ENCODE peak calls at places on chromosomes 12 and 14, in eight cellular contexts. J is WTC11, P is hepatocyte, E is lung, T is GM10248, B is left ventricle myocardium inferior, A is epithelial cell of esophagus, U is heart right ventricle. O is an unnamed sample.
A peak's percentile ranks its signal among the peaks of the same experiment; 100 is the strongest.

GRCh38 chr12:53624453-53624852 is 1.7 kb downstream of the ATF7 start:
- DNase-seq in E (no peak), U (no peak), P (peak; percentile 10), T (no peak), J (no peak), B (no peak), A (peak; percentile 45), O (no peak)

GRCh38 chr12:78402366-78403134 is 462.0 kb upstream of the SYT1 start:
- DNase-seq in T (no peak), E (no peak), U (no peak), B (no peak), A (no peak), P (no peak), J (no peak), O (no peak)

GRCh38 chr14:87877877-87878276 is 115.1 kb downstream of the GALC start:
- DNase-seq in B (no peak), J (no peak), P (no peak), A (peak; percentile 89), U (no peak), T (no peak), E (no peak), O (no peak)

GRCh38 chr12:49131973-49132461 is 822 bp upstream of the TUBA1B start:
- DNase-seq in J (no peak), B (no peak), A (peak; percentile 28), E (no peak), P (peak; percentile 18), U (no peak), T (no peak), O (no peak)

GRCh38 chr14:30214456-30215090 is 286.9 kb upstream of the PRKD1 start:
- DNase-seq in A (peak; percentile 76), P (peak; percentile 72), T (peak; percentile 3), E (no peak), B (no peak), U (no peak), J (no peak), O (no peak)

GRCh38 chr12:122104844-122105243 is 26.3 kb downstream of the MLXIP start:
- DNase-seq in T (no peak), E (no peak), P (no peak), A (no peak), J (no peak), U (no peak), B (no peak), O (no peak)

GRCh38 chr14:31024042-31024480 is 1.4 kb upstream of the AP4S1 start:
- DNase-seq in U (no peak), A (no peak), B (no peak), E (no peak), P (no peak), J (no peak), T (no peak), O (no peak)

GRCh38 chr12:82595946-82596345 is 90.8 kb upstream of the TMTC2 start:
- DNase-seq in T (no peak), E (no peak), P (no peak), A (no peak), U (no peak), J (no peak), B (no peak), O (no peak)

GRCh38 chr12:56565510-56566101 is 44.0 kb downstream of the RBMS2 start:
- DNase-seq in T (peak; percentile 58), E (peak; percentile 53), U (peak; percentile 67), B (peak; percentile 82), J (peak; percentile 47), P (peak; percentile 90), A (peak; percentile 37), O (no peak)

GRCh38 chr12:6953417-6954315 is 2.5 kb downstream of the PTPN6 start:
- DNase-seq in B (peak; percentile 47), E (peak; percentile 70), T (peak; percentile 80), A (no peak), J (no peak), U (no peak), P (no peak), O (no peak)

DNA sequence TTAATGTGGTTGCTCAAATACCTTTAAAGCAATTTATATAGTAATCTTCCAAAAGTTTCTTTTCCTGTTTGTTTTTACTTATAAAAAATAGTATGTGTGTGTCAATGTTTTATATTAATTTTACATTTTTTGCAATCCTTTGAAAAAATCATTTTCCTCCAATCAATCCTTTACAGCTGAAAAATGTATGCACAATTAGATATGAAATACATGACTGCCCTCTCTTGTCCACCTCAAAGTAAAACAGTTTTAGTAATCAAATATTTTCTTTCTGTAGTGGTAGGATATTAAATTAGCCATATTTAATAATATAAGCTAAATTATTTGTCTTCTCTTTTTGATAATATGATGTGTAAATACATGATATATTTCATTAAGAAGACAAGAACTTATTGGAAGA is 269.9 kb downstream of the ADAMTS20 start:
- DNase-seq in A (peak; percentile 50), P (peak; percentile 24), J (no peak), E (no peak), B (no peak), U (no peak), T (no peak), O (no peak)
- TF ChIP-seq CTCF in A (peak; percentile 27), P (peak; percentile 64), J (no peak), E (no peak), B (peak; percentile 53), U (peak; percentile 16), T (peak; percentile 34), O (peak; percentile 73)

GRCh38 chr12:69056743-69057515 is 124.0 kb upstream of the CPM start:
- DNase-seq in B (no peak), E (no peak), A (peak; percentile 37), J (no peak), U (no peak), P (no peak), T (no peak), O (no peak)

GRCh38 chr12:69054343-69055056 is 121.5 kb upstream of the CPM start:
- DNase-seq in B (no peak), U (no peak), J (no peak), P (no peak), T (no peak), A (no peak), E (no peak), O (no peak)

GRCh38 chr12:69055280-69055679 is 122.3 kb upstream of the CPM start:
- DNase-seq in P (no peak), B (no peak), U (no peak), A (no peak), J (no peak), E (no peak), T (no peak), O (no peak)

GRCh38 chr12:69055706-69056105 is 122.7 kb upstream of the CPM start:
- DNase-seq in B (no peak), P (no peak), A (no peak), E (no peak), J (no peak), U (no peak), T (no peak), O (no peak)

GRCh38 chr12:69052613-69053408 is 119.8 kb upstream of the CPM start:
- DNase-seq in B (no peak), T (no peak), A (peak; percentile 67), J (peak; percentile 16), U (no peak), E (peak; percentile 40), P (peak; percentile 52), O (no peak)
- TF ChIP-seq CTCF in B (no peak), T (no peak), A (no peak), J (no peak), U (no peak), E (no peak), P (no peak), O (no peak)

GRCh38 chr12:32334384-32334783 is 65.0 kb upstream of the FGD4 start:
- DNase-seq in B (no peak), U (no peak), E (no peak), J (no peak), T (peak; percentile 21), A (no peak), P (no peak), O (no peak)
- TF ChIP-seq CTCF in B (no peak), U (no peak), E (no peak), J (no peak), T (no peak), A (no peak), P (no peak), O (no peak)

GRCh38 chr12:124398578-124399227 is 103.8 kb downstream of the RFLNA start:
- DNase-seq in P (no peak), B (peak; percentile 77), A (no peak), T (no peak), J (no peak), U (peak; percentile 78), E (no peak), O (no peak)
- TF ChIP-seq CTCF in P (no peak), B (no peak), A (no peak), T (no peak), J (no peak), U (no peak), E (no peak), O (no peak)

GRCh38 chr14:23348297-23348655 is 4.4 kb downstream of the SLC22A17 start:
- DNase-seq in A (no peak), U (no peak), E (no peak), B (no peak), T (no peak), J (no peak), P (no peak), O (no peak)

GRCh38 chr14:23346693-23347405 is 5.8 kb downstream of the SLC22A17 start:
- DNase-seq in T (no peak), J (peak; percentile 29), A (no peak), E (no peak), B (no peak), P (no peak), U (no peak), O (no peak)

GRCh38 chr14:23347406-23348296 is 5.0 kb downstream of the SLC22A17 start:
- DNase-seq in A (no peak), B (no peak), J (no peak), E (no peak), T (no peak), P (no peak), U (no peak), O (no peak)

GRCh38 chr14:23344481-23344880 is 8.2 kb downstream of the SLC22A17 start:
- DNase-seq in U (no peak), T (no peak), B (no peak), A (no peak), J (no peak), E (no peak), P (no peak), O (no peak)

DNA sequence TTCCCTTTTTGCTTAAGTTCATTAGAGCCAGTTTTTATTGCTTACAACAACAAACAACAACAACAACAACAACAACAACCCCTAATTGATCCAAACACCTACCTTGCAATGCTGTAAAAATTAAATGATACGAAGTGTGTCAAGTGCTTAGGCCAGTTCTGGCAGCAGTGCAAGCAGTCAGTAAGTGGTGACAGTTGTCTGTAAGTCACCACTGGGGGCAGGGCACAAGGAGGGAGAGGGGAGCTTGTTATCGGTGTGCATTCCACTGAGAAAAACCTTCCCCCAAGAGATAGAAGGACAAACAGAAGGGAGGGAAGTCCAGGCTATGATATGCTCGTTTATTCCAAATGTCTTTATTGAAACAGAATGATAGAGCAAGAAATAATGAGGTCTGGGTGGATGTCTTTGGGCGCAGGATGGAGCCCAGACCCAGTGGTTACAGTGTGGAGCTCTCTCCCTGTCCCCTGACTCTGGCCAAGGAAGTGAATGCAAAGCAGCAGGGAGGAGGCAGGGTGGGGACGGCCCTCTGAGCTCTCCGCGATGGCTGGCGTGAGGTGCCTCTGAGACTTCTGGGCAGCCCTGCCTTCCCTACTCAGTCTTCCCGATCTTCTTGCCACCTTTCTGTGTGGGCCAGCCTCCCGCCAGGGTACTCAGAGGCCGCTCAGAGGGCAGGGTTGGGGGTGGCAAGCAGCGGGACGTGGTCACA is 6.5 kb downstream of the SLC22A17 start:
- DNase-seq in J (no peak), E (no peak), T (no peak), A (no peak), P (no peak), B (no peak), U (no peak), O (no peak)
- TF ChIP-seq CTCF in J (no peak), E (no peak), T (no peak), A (no peak), P (no peak), B (peak; percentile 25), U (no peak), O (no peak)

GRCh38 chr12:68761442-68761812 is 15.5 kb downstream of the SLC35E3 start:
- DNase-seq in T (no peak), B (no peak), E (no peak), P (no peak), U (no peak), A (no peak), J (no peak), O (no peak)
- TF ChIP-seq CTCF in T (no peak), B (no peak), E (no peak), P (no peak), U (no peak), A (no peak), J (no peak), O (no peak)

O was measured in type B pancreatic cell.